ENCODE peak calls at places on chromosomes 11 and 22, in nine cellular contexts. W is activated CD4-positive, alpha-beta T cell treated with anti-CD3 and anti-CD28 coated beads for 1 hour; S is colonic mucosa; N is ovary; Q is naive thymus-derived CD4-positive, alpha-beta T cell; H is right atrium auricular region; R is Kasumi-1; Z is neural crest cell; U is HAP-1. L is an unnamed sample.

GRCh38 chr11:129798212-129798611 is 17.4 kb upstream of the TMEM45B start:
- DNase-seq in Q (no peak), W (no peak), R (no peak), Z (no peak), S (no peak), H (no peak), N (no peak), U (no peak), L (no peak)

GRCh38 chr11:95337175-95337957 is 106.4 kb upstream of the SESN3 start:
- DNase-seq in Q (peak; percentile 12), R (peak; percentile 83), H (peak; percentile 70), U (peak; percentile 73), Z (peak; percentile 4), S (peak; percentile 42), N (peak; percentile 58), W (peak; percentile 13), L (no peak)

GRCh38 chr11:81207421-81208054 is 1526.1 kb downstream of the FAM181B start:
- DNase-seq in Z (no peak), U (no peak), S (no peak), Q (no peak), W (no peak), H (no peak), R (no peak), N (no peak), L (no peak)

GRCh38 chr22:44085743-44086741 is 61.9 kb downstream of the PARVB start:
- DNase-seq in Z (no peak), R (peak; percentile 68), U (peak; percentile 35), N (peak; percentile 84), Q (no peak), S (peak; percentile 69), H (peak; percentile 74), W (no peak), L (peak; percentile 72)

GRCh38 chr11:132898676-132899075 is 633.6 kb downstream of the OPCML start:
- DNase-seq in Z (no peak), Q (no peak), R (no peak), S (no peak), N (no peak), W (no peak), U (no peak), H (no peak), L (no peak)

GRCh38 chr11:20163778-20164133 is 3.5 kb upstream of the DBX1 start:
- DNase-seq in W (no peak), S (no peak), H (no peak), Z (no peak), Q (no peak), R (no peak), N (no peak), U (no peak), L (no peak)

GRCh38 chr11:111376453-111376871 is 2.6 kb downstream of the POU2AF1 start:
- DNase-seq in Q (no peak), U (no peak), H (no peak), N (no peak), S (no peak), Z (no peak), W (no peak), R (no peak), L (no peak)

GRCh38 chr11:74866557-74866956 is 82.3 kb downstream of the XRRA1 start:
- DNase-seq in Q (no peak), S (no peak), W (no peak), Z (no peak), R (no peak), N (no peak), U (no peak), H (no peak), L (no peak)

GRCh38 chr11:47225552-47226137 is 10.9 kb downstream of the DDB2 start:
- DNase-seq in U (no peak), N (no peak), W (no peak), Q (no peak), S (no peak), H (no peak), R (no peak), Z (no peak), L (no peak)

GRCh38 chr11:86575208-86575855 is 97.1 kb downstream of the ME3 start:
- DNase-seq in U (no peak), W (no peak), N (no peak), Q (no peak), R (no peak), S (no peak), H (no peak), Z (no peak), L (no peak)

GRCh38 chr11:14390669-14391068 is 31.7 kb upstream of the RRAS2 start:
- DNase-seq in N (no peak), Q (no peak), Z (no peak), R (no peak), H (no peak), S (no peak), W (no peak), U (no peak), L (no peak)

L was measured in AML-193.